ENCODE peak calls at places on chromosomes 11 and 22, in five cellular contexts. I, H, Z, P and G are unnamed samples.

GRCh38 chr22:33105501-33105911 is 47.3 kb upstream of the SYN3 start:
- DNase-seq in I (no peak), H (peak), Z (no peak), P (peak), G (peak)

GRCh38 chr11:111107501-111107900 is 138.0 kb upstream of the POU2AF2 start:
- DNase-seq in I (no peak), H (no peak), Z (no peak), P (no peak), G (no peak)

GRCh38 chr22:27568265-27568664 is 233.3 kb downstream of the MN1 start:
- DNase-seq in I (no peak), H (no peak), Z (no peak), P (no peak), G (no peak)

GRCh38 chr11:109934151-109934550 is 159.0 kb upstream of the ZC3H12C start:
- DNase-seq in I (no peak), H (no peak), Z (no peak), P (no peak), G (no peak)

GRCh38 chr11:127027000-127027399 is 26.4 kb upstream of the KIRREL3 start:
- DNase-seq in I (no peak), H (no peak), Z (no peak), P (no peak), G (no peak)

GRCh38 chr11:47714554-47715081 is 551 bp downstream of the AGBL2 start:
- DNase-seq in I (peak), H (peak), Z (peak), P (peak), G (no peak)

GRCh38 chr11:59822989-59823566 is 12.5 kb upstream of the MRPL16 start:
- DNase-seq in I (peak), H (peak), Z (peak), P (peak), G (peak)

GRCh38 chr11:114317738-114318137 is 21.5 kb downstream of the NNMT start:
- DNase-seq in I (no peak), H (peak), Z (no peak), P (peak), G (peak)

GRCh38 chr11:68735626-68736025 is 15.7 kb downstream of the TESMIN start:
- DNase-seq in I (no peak), H (no peak), Z (no peak), P (no peak), G (no peak)

GRCh38 chr11:113730887-113731726 is 25.0 kb upstream of the TMPRSS5 start:
- DNase-seq in I (no peak), H (peak), Z (peak), P (peak), G (peak)

GRCh38 chr22:25159028-25159427 is 40.6 kb upstream of the CRYBB3 start:
- DNase-seq in I (no peak), H (no peak), Z (no peak), P (peak), G (peak)

GRCh38 chr22:21624120-21624879 is 5.5 kb downstream of the YDJC start:
- DNase-seq in I (no peak), H (peak), Z (peak), P (peak), G (peak)

GRCh38 chr11:35267504-35267903 is 128.5 kb downstream of the CD44 start:
- DNase-seq in I (no peak), H (peak), Z (no peak), P (peak), G (no peak)

GRCh38 chr11:67024410-67024809 is 1.5 kb downstream of the SYT12 start:
- DNase-seq in I (no peak), H (no peak), Z (no peak), P (no peak), G (peak)

GRCh38 chr22:24175160-24175808 is 6.0 kb upstream of the SUSD2 start:
- DNase-seq in I (peak), H (peak), Z (peak), P (peak), G (peak)

GRCh38 chr11:96213500-96213899 is 129.5 kb downstream of the MAML2 start:
- DNase-seq in I (no peak), H (peak), Z (no peak), P (peak), G (peak)

GRCh38 chr11:8867035-8867434 is 44.0 kb upstream of the AKIP1 start:
- DNase-seq in I (no peak), H (peak), Z (no peak), P (peak), G (peak)

GRCh38 chr11:88555018-88555828 is 217.7 kb upstream of the CTSC start:
- DNase-seq in I (no peak), H (peak), Z (no peak), P (peak), G (peak)

GRCh38 chr22:49632199-49633009 is 195.3 kb downstream of the BRD1 start:
- DNase-seq in I (peak), H (peak), Z (peak), P (peak), G (no peak)

GRCh38 chr11:125942771-125943428 is 2.9 kb upstream of the VSIG10L2 start:
- DNase-seq in I (no peak), H (no peak), Z (no peak), P (no peak), G (no peak)

GRCh38 chr11:125941241-125941605 is 4.6 kb upstream of the VSIG10L2 start:
- DNase-seq in I (no peak), H (no peak), Z (no peak), P (no peak), G (no peak)

GRCh38 chr11:125940145-125940544 is 5.7 kb upstream of the VSIG10L2 start:
- DNase-seq in I (no peak), H (no peak), Z (no peak), P (no peak), G (no peak)

GRCh38 chr11:125942276-125942611 is 3.6 kb upstream of the VSIG10L2 start:
- DNase-seq in I (no peak), H (no peak), Z (no peak), P (no peak), G (no peak)

GRCh38 chr11:125941606-125942275 is 4.1 kb upstream of the VSIG10L2 start:
- DNase-seq in I (peak), H (peak), Z (peak), P (peak), G (peak)
- TF ChIP-seq CTCF in I (peak), H (peak), Z (peak), P (peak), G (peak)

GRCh38 chr11:70270104-70270876 is at the start of gene PPFIA1:
- DNase-seq in I (peak), H (peak), Z (peak), P (peak), G (peak)
- TF ChIP-seq CTCF in I (no peak), H (no peak), Z (no peak), P (no peak), G (no peak)

DNA sequence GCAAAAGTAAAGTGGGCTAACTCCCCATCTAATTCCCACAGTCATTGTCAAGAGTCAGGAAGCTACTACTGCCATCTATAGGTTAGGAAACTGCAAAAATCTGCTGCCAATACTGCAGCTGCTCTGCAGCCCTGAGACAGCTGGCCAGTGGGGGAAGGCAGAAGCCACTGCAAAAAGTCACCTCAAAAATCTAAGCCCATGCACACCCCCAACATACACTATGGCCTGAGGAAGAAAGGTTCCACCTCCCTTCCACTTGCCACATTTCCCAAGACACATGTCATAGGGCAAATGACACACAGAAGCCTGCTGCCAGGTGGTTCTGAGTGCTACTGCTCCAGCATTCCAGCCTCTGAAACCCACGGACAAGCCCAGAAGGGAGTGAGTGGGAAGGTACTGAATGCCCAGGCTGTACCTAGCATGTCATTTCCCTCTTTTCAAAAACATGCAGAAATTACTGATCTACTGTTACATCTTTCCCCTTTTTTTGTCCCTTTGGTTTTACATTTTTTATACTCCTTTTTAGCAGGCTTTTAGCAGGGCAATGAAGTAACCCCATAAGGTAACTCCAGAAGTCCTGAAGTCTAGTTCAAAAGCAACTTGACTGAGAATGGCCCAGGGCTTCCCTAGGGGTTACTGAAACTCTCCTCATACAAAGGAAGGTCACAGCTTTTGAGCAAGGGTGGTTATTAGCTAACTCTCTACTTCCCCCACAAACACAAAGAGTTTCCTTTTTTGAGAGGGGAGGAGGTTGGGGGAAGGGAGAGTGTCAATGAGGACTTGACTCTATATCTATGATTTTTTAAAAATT is 36.8 kb downstream of the DGCR2 start:
- DNase-seq in I (peak), H (peak), Z (no peak), P (peak), G (peak)
- TF ChIP-seq CTCF in I (peak), H (peak), Z (no peak), P (peak), G (peak)

DNA sequence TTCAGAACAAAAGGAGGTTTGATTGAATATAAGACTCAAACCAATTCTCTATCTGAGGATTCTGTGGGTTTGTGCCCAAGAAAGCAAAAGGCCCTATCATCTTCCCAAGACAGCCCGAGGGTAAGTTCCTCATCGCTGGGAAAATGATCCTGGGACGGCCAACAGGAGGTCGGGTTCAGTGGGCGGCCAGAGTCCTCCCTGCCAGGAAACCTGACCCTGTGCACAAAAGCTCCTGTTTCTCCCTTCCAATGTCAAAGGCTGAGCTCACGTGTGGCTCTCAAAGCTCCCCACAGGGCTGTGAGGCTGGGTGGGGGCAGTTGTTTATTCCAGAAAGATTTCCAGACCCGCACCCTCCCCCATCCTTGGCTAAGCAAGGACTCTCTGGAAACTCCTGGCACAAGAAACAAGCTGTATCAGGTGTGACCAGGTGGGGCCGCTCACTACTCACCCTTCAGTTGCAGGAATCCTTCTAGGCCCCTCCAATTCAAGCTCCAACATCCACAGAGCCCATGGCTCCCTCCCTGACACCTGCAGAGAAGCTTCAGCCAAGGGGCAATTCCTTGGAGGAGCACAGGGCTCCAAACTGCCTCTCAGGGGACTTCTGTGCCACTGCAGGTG is 131.9 kb downstream of the SHANK2 start:
- DNase-seq in I (no peak), H (no peak), Z (peak), P (peak), G (peak)
- TF ChIP-seq CTCF in I (no peak), H (no peak), Z (peak), P (peak), G (no peak)

DNA sequence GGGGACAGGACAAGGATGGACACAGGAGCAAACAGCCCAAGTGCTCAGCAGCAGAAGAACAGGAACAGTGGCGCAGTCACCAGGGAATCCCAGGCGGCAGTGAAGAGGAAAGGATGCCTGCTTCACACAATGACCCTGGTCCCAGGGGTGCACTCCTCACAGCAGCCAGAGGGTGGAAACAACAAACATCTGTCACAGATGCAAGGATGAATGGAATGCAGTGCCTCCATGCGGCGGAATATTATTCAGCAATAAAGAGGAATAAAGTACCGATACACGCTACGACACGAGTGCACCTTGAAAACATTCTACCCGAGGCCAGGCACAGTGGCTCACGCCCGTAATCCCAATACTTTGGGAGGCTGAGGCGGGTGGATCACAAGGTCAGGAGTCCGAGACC is 12.7 kb downstream of the CSNK1E start:
- DNase-seq in I (no peak), H (no peak), Z (no peak), P (peak), G (no peak)
- TF ChIP-seq CTCF in I (no peak), H (peak), Z (no peak), P (no peak), G (no peak)